ENCODE peak calls at places on chromosomes 4 and X, in nine cellular contexts. Z, L, M, N, W, Y, D, P and X are unnamed samples.

GRCh38 chrX:10390187-10390586 is 230.2 kb downstream of the MID1 start:
- DNase-seq in Y (no peak), N (no peak), Z (no peak), W (no peak), D (no peak), L (no peak), M (no peak), P (no peak), X (no peak)

GRCh38 chr4:168643083-168643795 is 146.4 kb downstream of the PALLD start:
- DNase-seq in D (no peak), P (no peak), N (no peak), Y (no peak), W (no peak), M (no peak), Z (peak), L (no peak), X (no peak)

GRCh38 chrX:133986008-133986683 is 752 bp upstream of the GPC3 start:
- DNase-seq in Z (no peak), Y (no peak), M (no peak), P (no peak), D (no peak), W (no peak), L (no peak), N (no peak), X (no peak)

GRCh38 chr4:151804821-151805220 is 44.0 kb upstream of the GATB start:
- DNase-seq in W (no peak), Y (no peak), Z (no peak), L (no peak), M (no peak), D (no peak), P (no peak), N (no peak), X (no peak)

GRCh38 chrX:40172169-40172979 is 74.6 kb upstream of the BCOR start:
- DNase-seq in W (no peak), D (peak), Z (peak), P (no peak), Y (no peak), M (no peak), L (no peak), N (peak), X (peak)

GRCh38 chr4:121888134-121888533 is 17.9 kb upstream of the BBS7 start:
- DNase-seq in Y (no peak), N (no peak), M (no peak), D (no peak), Z (no peak), W (no peak), L (no peak), P (no peak), X (no peak)

GRCh38 chrX:71103110-71103983 is 3.2 kb downstream of the CXorf65 start:
- DNase-seq in L (no peak), Z (no peak), N (no peak), W (no peak), M (peak), D (no peak), P (no peak), Y (no peak), X (no peak)

GRCh38 chr4:101818362-101818761 is 27.8 kb downstream of the BANK1 start:
- DNase-seq in L (no peak), P (no peak), Z (no peak), Y (no peak), M (no peak), N (no peak), W (peak), D (no peak), X (no peak)

GRCh38 chr4:10083861-10084641 is 32.5 kb downstream of the WDR1 start:
- DNase-seq in D (no peak), P (no peak), N (no peak), Y (no peak), W (no peak), L (no peak), Z (no peak), M (peak), X (no peak)

GRCh38 chr4:2924286-2924685 is 38.9 kb downstream of the NOP14 start:
- DNase-seq in L (no peak), N (no peak), Y (no peak), W (no peak), P (no peak), D (no peak), Z (no peak), M (no peak), X (no peak)